ENCODE peak calls at places on chromosomes 11 and 22, in five cellular contexts. L is EH; F is kidney tubule cell; B is anterior cingulate cortex; N is effector CD4-positive, alpha-beta T cell. M is an unnamed sample.

GRCh38 chr11:77734890-77735289 is 85.6 kb downstream of the RSF1 start:
- DNase-seq in N (no peak), F (no peak), L (no peak), B (no peak), M (no peak)

GRCh38 chr11:20881328-20882079 is 212.1 kb downstream of the NELL1 start:
- DNase-seq in F (no peak), N (no peak), B (no peak), L (no peak), M (no peak)

GRCh38 chr11:23679981-23680380 is 816.9 kb upstream of the LUZP2 start:
- DNase-seq in N (no peak), L (no peak), B (no peak), F (no peak), M (no peak)

GRCh38 chr11:62491571-62492329 is 54.9 kb downstream of the AHNAK start:
- DNase-seq in N (no peak), L (no peak), F (no peak), B (no peak), M (no peak)

GRCh38 chr11:116707250-116707649 is 65.5 kb downstream of the BUD13 start:
- DNase-seq in N (no peak), L (no peak), B (no peak), F (peak), M (no peak)

GRCh38 chr22:44448271-44448780 is 49.7 kb downstream of the RTL6 start:
- DNase-seq in L (peak), B (no peak), F (peak), N (no peak), M (no peak)

GRCh38 chr11:63720611-63721010 is 39.3 kb downstream of the RTN3 start:
- DNase-seq in L (no peak), N (no peak), F (no peak), B (no peak), M (no peak)

GRCh38 chr11:28346209-28346608 is 238.0 kb downstream of the METTL15 start:
- DNase-seq in B (no peak), F (peak), L (peak), N (no peak), M (no peak)

GRCh38 chr22:35053060-35053835 is 12.7 kb upstream of the ISX start:
- DNase-seq in F (no peak), B (no peak), N (no peak), L (no peak), M (no peak)

GRCh38 chr11:7673724-7674434 is 579 bp upstream of the CYB5R2 start:
- DNase-seq in L (peak), B (no peak), N (no peak), F (no peak), M (no peak)

GRCh38 chr11:35723493-35724284 is 61.1 kb downstream of the TRIM44 start:
- DNase-seq in L (peak), N (no peak), B (no peak), F (peak), M (no peak)

GRCh38 chr22:26835929-26836528 is 178.6 kb downstream of the MIAT start:
- DNase-seq in N (peak), B (no peak), L (peak), F (peak), M (peak)